ENCODE peak calls at places on chromosomes 1 and 21, in five cellular contexts. D is Daoy; W is activated CD8-positive, alpha-beta T cell treated with anti-CD3 and anti-CD28 coated beads for 36 hours; K is fibroblast of mammary gland; B is NCI-H2081. J is an unnamed sample.

GRCh38 chr1:77399250-77400086 is 117.6 kb downstream of the AK5 start:
- DNase-seq in B (no peak), D (no peak), K (no peak), W (no peak), J (no peak)

GRCh38 chr1:3678361-3679097 is 26.2 kb downstream of the TP73 start:
- DNase-seq in K (no peak), W (no peak), D (peak), B (no peak), J (no peak)

GRCh38 chr1:33143181-33143580 is 38.7 kb downstream of the TRIM62 start:
- DNase-seq in D (peak), K (peak), B (no peak), W (no peak), J (no peak)

GRCh38 chr1:183783342-183783741 is 21.6 kb upstream of the RGL1 start:
- DNase-seq in K (peak), W (no peak), D (no peak), B (no peak), J (no peak)

GRCh38 chr1:89088597-89088996 is 23.6 kb upstream of the GBP1 start:
- DNase-seq in B (no peak), K (no peak), W (no peak), D (no peak), J (no peak)

GRCh38 chr21:17461582-17461981 is 51.3 kb upstream of the CXADR start:
- DNase-seq in B (no peak), K (peak), W (no peak), D (peak), J (no peak)

GRCh38 chr1:37410815-37411214 is 63.6 kb upstream of the ZC3H12A start:
- DNase-seq in W (peak), D (peak), B (no peak), K (peak), J (no peak)

GRCh38 chr1:209375097-209375496 is 208.4 kb upstream of the CAMK1G start:
- DNase-seq in D (no peak), W (no peak), B (no peak), K (no peak), J (no peak)

GRCh38 chr1:37845781-37846180 is 13.6 kb downstream of the MTF1 start:
- DNase-seq in D (no peak), B (no peak), K (no peak), W (no peak), J (no peak)

GRCh38 chr1:11898831-11899467 is 27.3 kb downstream of the KIAA2013 start:
- DNase-seq in K (no peak), D (peak), W (peak), B (no peak), J (no peak)

GRCh38 chr21:44533891-44534627 is 5.9 kb downstream of the KRTAP10-1 start:
- DNase-seq in D (no peak), W (no peak), K (no peak), B (no peak), J (no peak)

GRCh38 chr1:32500387-32501209 is 35.7 kb downstream of the ZBTB8B start:
- DNase-seq in D (peak), W (peak), K (peak), B (peak), J (peak)

GRCh38 chr1:30427545-30427944 is 295.8 kb downstream of the MATN1 start:
- DNase-seq in D (no peak), K (no peak), B (no peak), W (no peak), J (no peak)

GRCh38 chr21:39077816-39078215 is 105.4 kb downstream of the PSMG1 start:
- DNase-seq in K (no peak), D (no peak), W (no peak), B (no peak), J (no peak)

GRCh38 chr1:215992620-215993019 is 425.5 kb downstream of the KCTD3 start:
- DNase-seq in W (no peak), B (peak), K (peak), D (peak), J (no peak)

GRCh38 chr21:18369115-18369514 is 34.5 kb downstream of the TMPRSS15 start:
- DNase-seq in W (no peak), B (peak), K (peak), D (no peak), J (no peak)

GRCh38 chr1:84887261-84887934 is 5.6 kb downstream of the LPAR3 start:
- DNase-seq in D (no peak), B (no peak), W (no peak), K (peak), J (no peak)

GRCh38 chr1:185960377-185961151 is 226.4 kb downstream of the HMCN1 start:
- DNase-seq in W (no peak), D (no peak), B (no peak), K (peak), J (peak)

GRCh38 chr1:22077728-22078127 is 25.2 kb downstream of the CDC42 start:
- DNase-seq in W (peak), B (peak), D (peak), K (peak), J (no peak)

GRCh38 chr1:12593621-12594066 is 24.4 kb downstream of the DHRS3 start:
- DNase-seq in W (no peak), B (no peak), D (peak), K (peak), J (peak)

GRCh38 chr21:34344058-34344425 is 19.8 kb upstream of the KCNE2 start:
- DNase-seq in W (no peak), B (no peak), D (no peak), K (no peak), J (no peak)

GRCh38 chr1:66050123-66050522 is 257.4 kb downstream of the PDE4B start:
- DNase-seq in K (no peak), B (no peak), D (no peak), W (no peak), J (no peak)

GRCh38 chr1:71532343-71532742 is 451.5 kb upstream of the ZRANB2 start:
- DNase-seq in K (no peak), B (no peak), D (no peak), W (no peak), J (no peak)